ENCODE peak calls at places on chromosome 13, in four cellular contexts. One of them, this sample, is unnamed. For H3K36me3, the result is how much of the 10 kb centered on the place peaks cover.

GRCh38 chr13:68234278-68234677 is 1004.1 kb upstream of the PCDH9 start:
- DNase-seq in ovary: no peak
- DNase-seq in sigmoid colon: no peak
- DNase-seq in lower lobe of right lung: no peak
- DNase-seq in this sample: no peak

GRCh38 chr13:57739089-57739488 is 107.5 kb downstream of the PCDH17 start:
- DNase-seq in lower lobe of right lung: no peak
- DNase-seq in sigmoid colon: no peak
- DNase-seq in ovary: no peak
- DNase-seq in this sample: no peak

GRCh38 chr13:79662882-79663281 is 181.9 kb downstream of the NDFIP2 start:
- DNase-seq in lower lobe of right lung: no peak
- DNase-seq in ovary: no peak
- DNase-seq in sigmoid colon: no peak
- DNase-seq in this sample: no peak

GRCh38 chr13:78875792-78876580 is 217.0 kb upstream of the OBI1 start:
- DNase-seq in lower lobe of right lung: no peak
- DNase-seq in sigmoid colon: no peak
- DNase-seq in ovary: no peak
- DNase-seq in this sample: no peak

GRCh38 chr13:70189981-70190380 is 81.7 kb upstream of the KLHL1 start:
- DNase-seq in ovary: no peak
- DNase-seq in lower lobe of right lung: no peak
- DNase-seq in sigmoid colon: no peak
- DNase-seq in this sample: no peak

GRCh38 chr13:78102121-78102677 is 183.6 kb upstream of the EDNRB start:
- DNase-seq in ovary: no peak
- DNase-seq in lower lobe of right lung: no peak
- DNase-seq in sigmoid colon: peak
- DNase-seq in this sample: no peak

GRCh38 chr13:24274452-24274971 is 34.9 kb upstream of the C1QTNF9 start:
- DNase-seq in sigmoid colon: no peak
- DNase-seq in lower lobe of right lung: no peak
- DNase-seq in ovary: peak
- DNase-seq in this sample: peak

GRCh38 chr13:40399756-40400155 is 266.7 kb downstream of the FOXO1 start:
- DNase-seq in ovary: no peak
- DNase-seq in lower lobe of right lung: no peak
- DNase-seq in sigmoid colon: no peak
- DNase-seq in this sample: no peak

GRCh38 chr13:40127925-40128324 is 472.5 kb downstream of the COG6 start:
- DNase-seq in sigmoid colon: no peak
- DNase-seq in lower lobe of right lung: no peak
- DNase-seq in ovary: no peak
- DNase-seq in this sample: no peak

GRCh38 chr13:73273737-73274136 is 214.9 kb downstream of the KLF5 start:
- DNase-seq in ovary: no peak
- DNase-seq in sigmoid colon: no peak
- DNase-seq in lower lobe of right lung: no peak
- DNase-seq in this sample: no peak
- H3K27ac ChIP-seq in ovary: no peak
- H3K27ac ChIP-seq in sigmoid colon: peak
- H3K27ac ChIP-seq in lower lobe of right lung: no peak
- H3K27ac ChIP-seq in this sample: no peak

GRCh38 chr13:112820318-112820717 is 130.5 kb downstream of the ATP11A start:
- DNase-seq in lower lobe of right lung: no peak
- DNase-seq in sigmoid colon: peak
- DNase-seq in ovary: no peak
- DNase-seq in this sample: no peak

GRCh38 chr13:112819816-112820215 is 130.0 kb downstream of the ATP11A start:
- DNase-seq in ovary: no peak
- DNase-seq in lower lobe of right lung: no peak
- DNase-seq in sigmoid colon: peak
- DNase-seq in this sample: no peak

GRCh38 chr13:112822851-112823250 is 133.0 kb downstream of the ATP11A start:
- DNase-seq in lower lobe of right lung: peak
- DNase-seq in ovary: no peak
- DNase-seq in sigmoid colon: peak
- DNase-seq in this sample: no peak

GRCh38 chr13:112819111-112819510 is 129.3 kb downstream of the ATP11A start:
- DNase-seq in sigmoid colon: peak
- DNase-seq in lower lobe of right lung: no peak
- DNase-seq in ovary: no peak
- DNase-seq in this sample: no peak

DNA sequence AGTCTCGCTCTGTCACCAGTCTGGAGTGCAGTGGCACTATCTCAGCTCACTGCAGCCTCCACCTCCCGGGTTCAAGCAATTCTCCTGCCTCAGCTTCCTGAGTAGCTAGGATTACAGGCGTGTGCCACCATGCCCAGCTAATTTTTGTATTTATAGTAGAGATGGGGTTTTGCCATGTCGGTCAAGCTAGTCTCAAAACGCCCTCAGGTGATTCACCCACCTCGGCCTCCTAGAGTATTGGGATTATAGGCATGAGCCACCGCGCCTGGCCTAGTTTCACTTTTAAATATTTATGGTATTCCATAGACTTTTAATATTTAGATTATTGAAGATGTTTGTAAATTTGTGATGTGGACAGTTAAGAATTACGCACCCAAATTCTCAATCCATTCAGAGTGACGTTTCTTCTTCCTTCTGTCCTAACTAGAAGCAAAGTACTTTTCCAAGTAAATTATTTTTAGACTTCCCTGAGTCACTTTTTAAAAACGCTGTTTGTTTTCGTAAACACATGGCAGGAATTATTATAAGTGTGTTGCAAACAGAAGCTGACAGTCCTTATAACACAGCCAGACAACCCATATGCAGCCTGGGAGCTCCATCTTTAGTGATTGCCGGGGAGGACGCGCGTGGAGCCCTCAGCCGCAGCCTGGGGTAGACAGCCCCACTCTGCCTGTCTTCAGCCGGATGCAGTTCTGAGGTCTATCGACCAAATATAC is 131.7 kb downstream of the ATP11A start:
- DNase-seq in sigmoid colon: peak
- DNase-seq in ovary: no peak
- DNase-seq in lower lobe of right lung: no peak
- DNase-seq in this sample: no peak
- H3K36me3 ChIP-seq in sigmoid colon: under half
- H3K36me3 ChIP-seq in ovary: under half
- H3K36me3 ChIP-seq in lower lobe of right lung: half or more
- H3K36me3 ChIP-seq in this sample: under half

DNA sequence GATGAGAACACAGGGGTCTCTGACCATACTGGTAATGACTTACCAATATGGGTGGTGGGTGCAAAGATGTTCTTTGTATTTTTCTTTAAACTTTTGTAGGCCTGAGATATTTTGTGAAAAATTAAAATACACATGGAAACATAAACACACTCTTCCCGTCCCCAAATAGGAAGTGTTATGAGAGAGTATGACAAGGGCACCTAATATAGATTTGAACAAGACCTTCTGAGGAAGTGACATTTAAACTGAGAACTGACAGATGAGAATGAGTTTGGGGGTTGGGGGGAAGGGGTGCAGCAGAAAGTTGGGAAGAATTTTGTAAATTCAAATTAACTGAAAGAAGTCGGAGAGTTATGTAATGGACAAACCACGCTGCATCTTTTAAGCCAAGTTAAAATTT is 224.2 kb downstream of the RGCC start:
- DNase-seq in sigmoid colon: no peak
- DNase-seq in lower lobe of right lung: no peak
- DNase-seq in ovary: no peak
- DNase-seq in this sample: no peak
- H3K27ac ChIP-seq in sigmoid colon: no peak
- H3K27ac ChIP-seq in lower lobe of right lung: no peak
- H3K27ac ChIP-seq in ovary: no peak
- H3K27ac ChIP-seq in this sample: no peak

GRCh38 chr13:45337395-45337794 is 3.6 kb downstream of the TPT1 start:
- DNase-seq in sigmoid colon: no peak
- DNase-seq in ovary: no peak
- DNase-seq in lower lobe of right lung: no peak
- DNase-seq in this sample: no peak

GRCh38 chr13:45335397-45336024 is 5.5 kb downstream of the TPT1 start:
- DNase-seq in lower lobe of right lung: no peak
- DNase-seq in sigmoid colon: no peak
- DNase-seq in ovary: no peak
- DNase-seq in this sample: no peak

GRCh38 chr13:45337803-45338202 is 3.2 kb downstream of the TPT1 start:
- DNase-seq in ovary: no peak
- DNase-seq in lower lobe of right lung: no peak
- DNase-seq in sigmoid colon: no peak
- DNase-seq in this sample: no peak

GRCh38 chr13:45333973-45334922 is 6.7 kb downstream of the TPT1 start:
- DNase-seq in lower lobe of right lung: no peak
- DNase-seq in sigmoid colon: no peak
- DNase-seq in ovary: no peak
- DNase-seq in this sample: peak

GRCh38 chr13:45336025-45336800 is 4.8 kb downstream of the TPT1 start:
- DNase-seq in lower lobe of right lung: no peak
- DNase-seq in ovary: no peak
- DNase-seq in sigmoid colon: no peak
- DNase-seq in this sample: no peak
- H3K36me3 ChIP-seq in lower lobe of right lung: half or more
- H3K36me3 ChIP-seq in ovary: under half
- H3K36me3 ChIP-seq in sigmoid colon: under half
- H3K36me3 ChIP-seq in this sample: under half

GRCh38 chr13:114320065-114320464 is 5.8 kb downstream of the CHAMP1 start:
- DNase-seq in sigmoid colon: no peak
- DNase-seq in ovary: no peak
- DNase-seq in lower lobe of right lung: no peak
- DNase-seq in this sample: no peak
- H3K27ac ChIP-seq in sigmoid colon: no peak
- H3K27ac ChIP-seq in ovary: no peak
- H3K27ac ChIP-seq in lower lobe of right lung: no peak
- H3K27ac ChIP-seq in this sample: no peak